ENCODE peak calls at places on chromosomes 13 and 19, in nine cellular contexts. Q, N, I, P, G, A, H, Z and K are unnamed samples.

GRCh38 chr19:10768936-10769335 is 51.1 kb downstream of the DNM2 start:
- DNase-seq in Q (no peak), N (no peak), I (no peak), P (no peak), G (no peak), A (no peak), H (no peak), Z (no peak), K (no peak)

GRCh38 chr13:22883262-22883840 is 297.4 kb upstream of the SGCG start:
- DNase-seq in Q (no peak), N (no peak), I (no peak), P (no peak), G (no peak), A (no peak), H (no peak), Z (peak; percentile 21), K (no peak)

GRCh38 chr19:14479985-14480694 is 5.0 kb upstream of the PTGER1 start:
- DNase-seq in Q (peak; percentile 60), N (no peak), I (peak; percentile 93), P (no peak), G (no peak), A (no peak), H (no peak), Z (no peak), K (peak; percentile 55)

GRCh38 chr13:40422588-40423235 is 243.7 kb downstream of the FOXO1 start:
- DNase-seq in Q (no peak), N (no peak), I (no peak), P (peak; percentile 57), G (no peak), A (no peak), H (no peak), Z (no peak), K (no peak)

GRCh38 chr19:38583219-38583984 is 34.4 kb downstream of the MAP4K1 start:
- DNase-seq in Q (no peak), N (no peak), I (peak; percentile 39), P (no peak), G (peak; percentile 24), A (no peak), H (no peak), Z (peak; percentile 78), K (no peak)

GRCh38 chr13:33441015-33441414 is 155.5 kb upstream of the STARD13 start:
- DNase-seq in Q (peak; percentile 3), N (no peak), I (no peak), P (no peak), G (peak; percentile 48), A (peak; percentile 35), H (peak; percentile 16), Z (no peak), K (peak; percentile 43)

GRCh38 chr13:113886561-113887112 is 22.8 kb upstream of the GAS6 start:
- DNase-seq in Q (no peak), N (no peak), I (no peak), P (peak; percentile 81), G (no peak), A (no peak), H (no peak), Z (no peak), K (no peak)

GRCh38 chr19:32896516-32897214 is 27.1 kb upstream of the SLC7A9 start:
- DNase-seq in Q (no peak), N (no peak), I (no peak), P (no peak), G (no peak), A (no peak), H (no peak), Z (no peak), K (no peak)

GRCh38 chr19:44658069-44658727 is 13.1 kb upstream of the CEACAM19 start:
- DNase-seq in Q (no peak), N (no peak), I (no peak), P (no peak), G (no peak), A (no peak), H (no peak), Z (no peak), K (no peak)

GRCh38 chr19:49564616-49565045 is 15.7 kb downstream of the NOSIP start:
- DNase-seq in Q (no peak), N (no peak), I (no peak), P (no peak), G (peak; percentile 54), A (no peak), H (no peak), Z (no peak), K (no peak)

GRCh38 chr19:36212895-36213294 is 1.6 kb downstream of the ZNF565 start:
- DNase-seq in Q (no peak), N (no peak), I (no peak), P (no peak), G (no peak), A (no peak), H (no peak), Z (no peak), K (no peak)

GRCh38 chr19:18029617-18030338 is 21.8 kb downstream of the ARRDC2 start:
- DNase-seq in Q (no peak), N (peak; percentile 81), I (no peak), P (no peak), G (peak; percentile 59), A (peak; percentile 79), H (no peak), Z (no peak), K (peak; percentile 61)

GRCh38 chr19:11064831-11065303 is 24.4 kb upstream of the LDLR start:
- DNase-seq in Q (peak; percentile 27), N (no peak), I (no peak), P (no peak), G (no peak), A (no peak), H (no peak), Z (no peak), K (no peak)

GRCh38 chr13:67278230-67278629 is 48.1 kb upstream of the PCDH9 start:
- DNase-seq in Q (no peak), N (no peak), I (no peak), P (no peak), G (no peak), A (no peak), H (no peak), Z (no peak), K (no peak)

GRCh38 chr13:71864094-71864980 is 2.7 kb downstream of the DACH1 start:
- DNase-seq in Q (no peak), N (peak; percentile 57), I (peak; percentile 86), P (no peak), G (peak; percentile 81), A (no peak), H (peak; percentile 11), Z (no peak), K (no peak)

DNA sequence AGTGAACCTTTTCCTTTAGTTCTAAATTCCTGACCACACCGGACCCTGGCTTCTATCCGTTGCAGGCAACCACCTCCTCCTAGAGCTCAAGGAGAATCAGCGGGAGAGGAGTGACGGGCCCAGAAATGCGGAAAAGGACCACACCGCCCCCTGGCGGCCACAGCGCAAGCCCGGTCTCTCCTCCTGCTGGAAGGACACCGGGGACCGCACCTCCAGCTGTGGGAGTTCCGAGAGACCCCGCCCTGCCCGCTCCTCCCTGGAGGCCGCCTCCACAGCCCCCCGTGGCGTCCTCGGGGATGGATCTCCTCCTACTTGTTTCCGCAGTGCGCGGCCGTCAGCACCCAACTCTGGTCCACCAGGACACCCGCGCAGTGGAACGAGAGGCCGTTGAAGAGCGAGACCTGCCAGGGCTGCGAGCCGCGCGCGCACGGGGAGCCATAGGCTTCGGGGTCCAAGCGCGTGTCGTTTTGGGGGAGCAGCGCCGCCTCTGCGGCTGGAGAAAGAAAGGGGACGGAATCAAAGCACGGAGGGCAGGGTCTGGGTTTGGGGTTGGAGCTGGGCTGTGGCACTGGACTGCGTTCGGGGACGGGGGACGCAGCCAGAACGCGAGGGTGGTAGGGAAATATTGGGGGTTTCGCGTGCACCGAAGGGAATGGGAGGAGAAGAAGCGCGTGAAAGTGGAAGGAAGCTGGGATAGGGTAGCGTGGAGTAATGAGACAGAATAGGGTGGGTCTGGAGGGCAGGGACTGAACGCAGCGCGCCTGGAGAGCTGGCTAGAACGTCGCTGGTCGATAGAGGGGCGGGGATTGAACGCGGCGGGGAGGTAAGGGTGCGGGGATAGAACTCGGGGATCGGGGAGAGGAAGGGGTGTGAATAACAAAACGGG is 2.5 kb downstream of the KLK10 start:
- DNase-seq in Q (peak; percentile 98), N (no peak), I (peak; percentile 84), P (no peak), G (peak; percentile 67), A (peak; percentile 31), H (peak; percentile 9), Z (no peak), K (peak; percentile 77)
- H3K4me3 ChIP-seq in Q (peak overlapping the region; percentile 42), N (peak overlapping the region; percentile 8), I (peak overlapping the region; percentile 15), P (peak overlapping the region; percentile 45), G (no peak overlapping the region), A (peak overlapping the region; percentile 16), H (no peak overlapping the region), Z (no peak overlapping the region), K (peak overlapping the region; percentile 34)

DNA sequence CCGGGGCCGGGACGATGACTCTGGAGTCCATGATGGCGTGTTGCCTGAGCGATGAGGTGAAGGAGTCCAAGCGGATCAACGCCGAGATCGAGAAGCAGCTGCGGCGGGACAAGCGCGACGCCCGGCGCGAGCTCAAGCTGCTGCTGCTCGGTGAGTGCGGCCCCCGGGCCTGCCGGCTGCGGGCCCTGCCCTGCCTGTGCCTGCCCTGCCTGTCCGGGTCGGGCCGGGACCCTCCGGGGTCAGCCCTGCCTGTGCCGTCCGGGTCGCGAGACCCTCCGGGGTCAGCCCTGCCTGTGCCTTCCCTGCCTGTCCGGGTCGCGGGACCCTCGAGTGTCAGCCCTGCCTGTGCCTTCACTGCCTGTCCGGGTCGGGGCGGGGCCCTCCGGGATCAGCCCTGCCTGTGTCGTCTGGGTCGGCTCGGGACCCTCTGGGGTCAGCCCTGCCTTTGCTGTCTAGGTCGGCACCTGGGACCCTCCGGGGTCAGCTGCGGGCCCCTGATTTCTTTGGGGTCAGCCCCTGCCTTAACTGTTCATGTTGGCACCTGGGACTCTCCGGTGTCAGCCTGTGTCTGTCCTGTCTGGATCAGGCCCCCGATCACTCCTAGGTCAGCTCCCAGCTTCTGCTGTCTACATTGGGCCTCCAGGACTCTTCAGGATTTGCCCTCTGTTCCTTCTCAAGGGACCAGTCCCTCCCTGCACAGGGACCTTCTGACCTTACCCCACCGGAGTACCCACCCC is 644 bp downstream of the GNA11 start:
- DNase-seq in Q (no peak), N (no peak), I (peak; percentile 89), P (no peak), G (no peak), A (no peak), H (no peak), Z (no peak), K (no peak)
- TF ChIP-seq EP300 in Q (no peak), N (no peak), I (no peak), P (no peak), G (no peak), A (no peak), H (no peak), Z (no peak), K (no peak)

GRCh38 chr13:48086272-48086671 is 8.6 kb downstream of the MED4 start:
- DNase-seq in Q (no peak), N (no peak), I (no peak), P (no peak), G (no peak), A (no peak), H (no peak), Z (no peak), K (no peak)

GRCh38 chr13:48078251-48078656 is 16.6 kb downstream of the MED4 start:
- DNase-seq in Q (peak; percentile 21), N (no peak), I (no peak), P (no peak), G (peak; percentile 13), A (peak; percentile 42), H (no peak), Z (peak; percentile 68), K (no peak)

GRCh38 chr13:48081739-48082138 is 13.2 kb downstream of the MED4 start:
- DNase-seq in Q (no peak), N (no peak), I (no peak), P (no peak), G (no peak), A (no peak), H (no peak), Z (no peak), K (no peak)
- TF ChIP-seq CTCF in Q (no peak), N (no peak), I (no peak), P (no peak), G (no peak), A (no peak), H (no peak), Z (no peak), K (no peak)

GRCh38 chr13:45691251-45691650 is 10.9 kb upstream of the CBY2 start:
- DNase-seq in Q (no peak), N (no peak), I (no peak), P (peak; percentile 72), G (no peak), A (no peak), H (no peak), Z (no peak), K (no peak)
- H3K4me3 ChIP-seq in Q (no peak overlapping the region), N (no peak overlapping the region), I (no peak overlapping the region), P (no peak overlapping the region), G (no peak overlapping the region), A (no peak overlapping the region), H (no peak overlapping the region), Z (no peak overlapping the region), K (no peak overlapping the region)